ENCODE peak calls at places on chromosome 1, in ten cellular contexts. One of them, this sample, is unnamed.
A peak's percentile ranks its signal among the peaks of the same experiment; 100 is the strongest.

GRCh38 chr1:160781914-160782689 is 13.9 kb upstream of the LY9 start:
- DNase-seq in prostate gland: peak; percentile 33
- DNase-seq in tibial artery: no peak
- DNase-seq in tibial nerve: no peak
- DNase-seq in sigmoid colon: no peak
- DNase-seq in breast epithelium: peak; percentile 33
- DNase-seq in left ventricle myocardium inferior: no peak
- DNase-seq in CD8-positive, alpha-beta memory T cell: no peak
- DNase-seq in ovary: no peak
- DNase-seq in psoas muscle: no peak
- DNase-seq in this sample: no peak

GRCh38 chr1:84782311-84782771 is 92.1 kb upstream of the SSX2IP start:
- DNase-seq in prostate gland: no peak
- DNase-seq in tibial artery: peak; percentile 40
- DNase-seq in tibial nerve: peak; percentile 50
- DNase-seq in sigmoid colon: no peak
- DNase-seq in breast epithelium: no peak
- DNase-seq in left ventricle myocardium inferior: peak; percentile 64
- DNase-seq in CD8-positive, alpha-beta memory T cell: peak; percentile 70
- DNase-seq in ovary: peak; percentile 25
- DNase-seq in psoas muscle: peak; percentile 68
- DNase-seq in this sample: no peak

GRCh38 chr1:11069233-11069950 is 9.6 kb upstream of the SRM start:
- DNase-seq in prostate gland: no peak
- DNase-seq in tibial artery: no peak
- DNase-seq in tibial nerve: no peak
- DNase-seq in sigmoid colon: peak; percentile 30
- DNase-seq in breast epithelium: no peak
- DNase-seq in left ventricle myocardium inferior: no peak
- DNase-seq in CD8-positive, alpha-beta memory T cell: no peak
- DNase-seq in ovary: no peak
- DNase-seq in psoas muscle: peak; percentile 26
- DNase-seq in this sample: peak; percentile 21

GRCh38 chr1:153752561-153753195 is 22.5 kb upstream of the SLC27A3 start:
- DNase-seq in prostate gland: no peak
- DNase-seq in tibial artery: peak; percentile 91
- DNase-seq in tibial nerve: peak; percentile 80
- DNase-seq in sigmoid colon: peak; percentile 92
- DNase-seq in breast epithelium: peak; percentile 39
- DNase-seq in left ventricle myocardium inferior: no peak
- DNase-seq in CD8-positive, alpha-beta memory T cell: no peak
- DNase-seq in ovary: peak; percentile 75
- DNase-seq in psoas muscle: no peak
- DNase-seq in this sample: no peak

GRCh38 chr1:18927654-18928272 is 25.4 kb upstream of the ALDH4A1 start:
- DNase-seq in prostate gland: no peak
- DNase-seq in tibial artery: no peak
- DNase-seq in tibial nerve: no peak
- DNase-seq in sigmoid colon: no peak
- DNase-seq in breast epithelium: no peak
- DNase-seq in left ventricle myocardium inferior: no peak
- DNase-seq in CD8-positive, alpha-beta memory T cell: no peak
- DNase-seq in ovary: no peak
- DNase-seq in psoas muscle: no peak
- DNase-seq in this sample: no peak

GRCh38 chr1:154557939-154558609 is 388 bp downstream of the UBE2Q1 start:
- DNase-seq in prostate gland: peak; percentile 26
- DNase-seq in tibial artery: peak; percentile 51
- DNase-seq in tibial nerve: no peak
- DNase-seq in sigmoid colon: peak; percentile 81
- DNase-seq in breast epithelium: peak; percentile 53
- DNase-seq in left ventricle myocardium inferior: peak; percentile 66
- DNase-seq in CD8-positive, alpha-beta memory T cell: peak; percentile 24
- DNase-seq in ovary: peak; percentile 68
- DNase-seq in psoas muscle: peak; percentile 83
- DNase-seq in this sample: peak; percentile 81

GRCh38 chr1:65525297-65526048 is 105.0 kb downstream of the LEPR start:
- DNase-seq in prostate gland: no peak
- DNase-seq in tibial artery: peak; percentile 23
- DNase-seq in tibial nerve: no peak
- DNase-seq in sigmoid colon: peak; percentile 61
- DNase-seq in breast epithelium: no peak
- DNase-seq in left ventricle myocardium inferior: no peak
- DNase-seq in CD8-positive, alpha-beta memory T cell: no peak
- DNase-seq in ovary: peak; percentile 38
- DNase-seq in psoas muscle: peak; percentile 59
- DNase-seq in this sample: peak; percentile 68

GRCh38 chr1:18941221-18942141 is 15.0 kb downstream of the IFFO2 start:
- DNase-seq in prostate gland: peak; percentile 70
- DNase-seq in tibial artery: no peak
- DNase-seq in tibial nerve: no peak
- DNase-seq in sigmoid colon: no peak
- DNase-seq in breast epithelium: peak; percentile 88
- DNase-seq in left ventricle myocardium inferior: no peak
- DNase-seq in CD8-positive, alpha-beta memory T cell: no peak
- DNase-seq in ovary: no peak
- DNase-seq in psoas muscle: peak; percentile 55
- DNase-seq in this sample: no peak

GRCh38 chr1:228379165-228379460 is 27.5 kb downstream of the TRIM11 start:
- DNase-seq in prostate gland: no peak
- DNase-seq in tibial artery: no peak
- DNase-seq in tibial nerve: no peak
- DNase-seq in sigmoid colon: peak; percentile 69
- DNase-seq in breast epithelium: no peak
- DNase-seq in left ventricle myocardium inferior: no peak
- DNase-seq in CD8-positive, alpha-beta memory T cell: no peak
- DNase-seq in ovary: no peak
- DNase-seq in psoas muscle: peak; percentile 68
- DNase-seq in this sample: no peak

GRCh38 chr1:233639611-233640010 is 25.7 kb downstream of the KCNK1 start:
- DNase-seq in prostate gland: no peak
- DNase-seq in tibial artery: no peak
- DNase-seq in tibial nerve: no peak
- DNase-seq in sigmoid colon: no peak
- DNase-seq in breast epithelium: no peak
- DNase-seq in left ventricle myocardium inferior: no peak
- DNase-seq in CD8-positive, alpha-beta memory T cell: no peak
- DNase-seq in ovary: no peak
- DNase-seq in psoas muscle: no peak
- DNase-seq in this sample: no peak

GRCh38 chr1:219171192-219171935 is 2.3 kb upstream of the LYPLAL1 start:
- DNase-seq in prostate gland: no peak
- DNase-seq in tibial artery: no peak
- DNase-seq in tibial nerve: no peak
- DNase-seq in sigmoid colon: no peak
- DNase-seq in breast epithelium: no peak
- DNase-seq in left ventricle myocardium inferior: no peak
- DNase-seq in CD8-positive, alpha-beta memory T cell: no peak
- DNase-seq in ovary: no peak
- DNase-seq in psoas muscle: no peak
- DNase-seq in this sample: no peak

GRCh38 chr1:32972814-32973428 is 8.3 kb upstream of the RNF19B start:
- DNase-seq in prostate gland: peak; percentile 76
- DNase-seq in tibial artery: peak; percentile 37
- DNase-seq in tibial nerve: no peak
- DNase-seq in sigmoid colon: peak; percentile 77
- DNase-seq in breast epithelium: peak; percentile 49
- DNase-seq in left ventricle myocardium inferior: peak; percentile 45
- DNase-seq in CD8-positive, alpha-beta memory T cell: no peak
- DNase-seq in ovary: peak; percentile 57
- DNase-seq in psoas muscle: peak; percentile 62
- DNase-seq in this sample: no peak

GRCh38 chr1:185257947-185258203 is 59.2 kb downstream of the IVNS1ABP start:
- DNase-seq in prostate gland: no peak
- DNase-seq in tibial artery: no peak
- DNase-seq in tibial nerve: no peak
- DNase-seq in sigmoid colon: no peak
- DNase-seq in breast epithelium: no peak
- DNase-seq in left ventricle myocardium inferior: no peak
- DNase-seq in CD8-positive, alpha-beta memory T cell: no peak
- DNase-seq in ovary: no peak
- DNase-seq in psoas muscle: no peak
- DNase-seq in this sample: no peak

GRCh38 chr1:2391034-2391384 is 345 bp downstream of the MORN1 start:
- DNase-seq in prostate gland: no peak
- DNase-seq in tibial artery: no peak
- DNase-seq in tibial nerve: no peak
- DNase-seq in sigmoid colon: no peak
- DNase-seq in breast epithelium: no peak
- DNase-seq in left ventricle myocardium inferior: no peak
- DNase-seq in CD8-positive, alpha-beta memory T cell: no peak
- DNase-seq in ovary: no peak
- DNase-seq in psoas muscle: peak; percentile 59
- DNase-seq in this sample: no peak

GRCh38 chr1:232786845-232787455 is 18.3 kb upstream of the MAP10 start:
- DNase-seq in prostate gland: no peak
- DNase-seq in tibial artery: no peak
- DNase-seq in tibial nerve: no peak
- DNase-seq in sigmoid colon: no peak
- DNase-seq in breast epithelium: no peak
- DNase-seq in left ventricle myocardium inferior: no peak
- DNase-seq in CD8-positive, alpha-beta memory T cell: no peak
- DNase-seq in ovary: no peak
- DNase-seq in psoas muscle: no peak
- DNase-seq in this sample: no peak

GRCh38 chr1:16386454-16387113 is 19.5 kb downstream of the SZRD1 start:
- DNase-seq in prostate gland: no peak
- DNase-seq in tibial artery: no peak
- DNase-seq in tibial nerve: no peak
- DNase-seq in sigmoid colon: peak; percentile 71
- DNase-seq in breast epithelium: no peak
- DNase-seq in left ventricle myocardium inferior: no peak
- DNase-seq in CD8-positive, alpha-beta memory T cell: no peak
- DNase-seq in ovary: no peak
- DNase-seq in psoas muscle: peak; percentile 81
- DNase-seq in this sample: no peak

GRCh38 chr1:44237721-44238457 is 24.6 kb downstream of the DMAP1 start:
- DNase-seq in prostate gland: peak; percentile 71
- DNase-seq in tibial artery: peak; percentile 31
- DNase-seq in tibial nerve: no peak
- DNase-seq in sigmoid colon: peak; percentile 94
- DNase-seq in breast epithelium: no peak
- DNase-seq in left ventricle myocardium inferior: no peak
- DNase-seq in CD8-positive, alpha-beta memory T cell: no peak
- DNase-seq in ovary: no peak
- DNase-seq in psoas muscle: no peak
- DNase-seq in this sample: no peak
- H3K4me1 ChIP-seq in prostate gland: peaks cover 6% of the 10 kb centered on the region
- H3K4me1 ChIP-seq in tibial artery: peaks cover 55% of the 10 kb centered on the region
- H3K4me1 ChIP-seq in tibial nerve: no peaks in the 10 kb centered on the region
- H3K4me1 ChIP-seq in sigmoid colon: no peaks in the 10 kb centered on the region
- H3K4me1 ChIP-seq in breast epithelium: no peaks in the 10 kb centered on the region
- H3K4me1 ChIP-seq in left ventricle myocardium inferior: peaks cover 27% of the 10 kb centered on the region
- H3K4me1 ChIP-seq in CD8-positive, alpha-beta memory T cell: peaks cover 5% of the 10 kb centered on the region
- H3K4me1 ChIP-seq in ovary: peaks cover 1% of the 10 kb centered on the region
- H3K4me1 ChIP-seq in psoas muscle: peaks cover 16% of the 10 kb centered on the region
- H3K4me1 ChIP-seq in this sample: peaks cover 20% of the 10 kb centered on the region

GRCh38 chr1:23646571-23646970 is 45.0 kb upstream of the RPL11 start:
- DNase-seq in prostate gland: no peak
- DNase-seq in tibial artery: no peak
- DNase-seq in tibial nerve: no peak
- DNase-seq in sigmoid colon: no peak
- DNase-seq in breast epithelium: no peak
- DNase-seq in left ventricle myocardium inferior: no peak
- DNase-seq in CD8-positive, alpha-beta memory T cell: no peak
- DNase-seq in ovary: no peak
- DNase-seq in psoas muscle: no peak
- DNase-seq in this sample: no peak
- H3K4me1 ChIP-seq in prostate gland: no peaks in the 10 kb centered on the region
- H3K4me1 ChIP-seq in tibial artery: no peaks in the 10 kb centered on the region
- H3K4me1 ChIP-seq in tibial nerve: no peaks in the 10 kb centered on the region
- H3K4me1 ChIP-seq in sigmoid colon: no peaks in the 10 kb centered on the region
- H3K4me1 ChIP-seq in breast epithelium: no peaks in the 10 kb centered on the region
- H3K4me1 ChIP-seq in left ventricle myocardium inferior: peaks cover 28% of the 10 kb centered on the region
- H3K4me1 ChIP-seq in CD8-positive, alpha-beta memory T cell: no peaks in the 10 kb centered on the region
- H3K4me1 ChIP-seq in ovary: no peaks in the 10 kb centered on the region
- H3K4me1 ChIP-seq in psoas muscle: peaks cover 18% of the 10 kb centered on the region
- H3K4me1 ChIP-seq in this sample: peaks cover 14% of the 10 kb centered on the region

GRCh38 chr1:206921772-206922265 is at the start of gene FCMR:
- DNase-seq in prostate gland: no peak
- DNase-seq in tibial artery: peak; percentile 36
- DNase-seq in tibial nerve: peak; percentile 36
- DNase-seq in sigmoid colon: no peak
- DNase-seq in breast epithelium: no peak
- DNase-seq in left ventricle myocardium inferior: no peak
- DNase-seq in CD8-positive, alpha-beta memory T cell: peak; percentile 22
- DNase-seq in ovary: no peak
- DNase-seq in psoas muscle: no peak
- DNase-seq in this sample: no peak
- H3K4me1 ChIP-seq in prostate gland: no peaks in the 10 kb centered on the region
- H3K4me1 ChIP-seq in tibial artery: no peaks in the 10 kb centered on the region
- H3K4me1 ChIP-seq in tibial nerve: no peaks in the 10 kb centered on the region
- H3K4me1 ChIP-seq in sigmoid colon: no peaks in the 10 kb centered on the region
- H3K4me1 ChIP-seq in breast epithelium: no peaks in the 10 kb centered on the region
- H3K4me1 ChIP-seq in left ventricle myocardium inferior: peaks cover 5% of the 10 kb centered on the region
- H3K4me1 ChIP-seq in CD8-positive, alpha-beta memory T cell: peaks cover 61% of the 10 kb centered on the region
- H3K4me1 ChIP-seq in ovary: no peaks in the 10 kb centered on the region
- H3K4me1 ChIP-seq in psoas muscle: no peaks in the 10 kb centered on the region
- H3K4me1 ChIP-seq in this sample: peaks cover 4% of the 10 kb centered on the region

GRCh38 chr1:156551066-156551643 is 21.2 kb downstream of the IQGAP3 start:
- DNase-seq in prostate gland: no peak
- DNase-seq in tibial artery: no peak
- DNase-seq in tibial nerve: no peak
- DNase-seq in sigmoid colon: peak; percentile 37
- DNase-seq in breast epithelium: no peak
- DNase-seq in left ventricle myocardium inferior: no peak
- DNase-seq in CD8-positive, alpha-beta memory T cell: no peak
- DNase-seq in ovary: no peak
- DNase-seq in psoas muscle: no peak
- DNase-seq in this sample: no peak
- H3K4me1 ChIP-seq in prostate gland: no peaks in the 10 kb centered on the region
- H3K4me1 ChIP-seq in tibial artery: no peaks in the 10 kb centered on the region
- H3K4me1 ChIP-seq in tibial nerve: no peaks in the 10 kb centered on the region
- H3K4me1 ChIP-seq in sigmoid colon: no peaks in the 10 kb centered on the region
- H3K4me1 ChIP-seq in breast epithelium: no peaks in the 10 kb centered on the region
- H3K4me1 ChIP-seq in left ventricle myocardium inferior: peaks cover 14% of the 10 kb centered on the region
- H3K4me1 ChIP-seq in CD8-positive, alpha-beta memory T cell: no peaks in the 10 kb centered on the region
- H3K4me1 ChIP-seq in ovary: no peaks in the 10 kb centered on the region
- H3K4me1 ChIP-seq in psoas muscle: peaks cover 9% of the 10 kb centered on the region
- H3K4me1 ChIP-seq in this sample: no peaks in the 10 kb centered on the region

This sample was measured in suprapubic skin.